ENCODE peak calls at places on chromosome X, in eight cellular contexts. One of them, this sample, is unnamed.

GRCh38 chrX:107204063-107204605 is 2.1 kb downstream of the NUP62CL start:
- DNase-seq in activated T-helper 1 cell treated with anti-CD3 and anti-CD28 coated beads, Interleukin-2, amount 50 U/mL, for 16 hours: no peak
- DNase-seq in neural crest cell: no peak
- DNase-seq in NCI-H2081 treated with DMSO at 0.1 percent for 48 hours: no peak
- DNase-seq in naive B cell: no peak
- DNase-seq in AG08396: no peak
- DNase-seq in HCT116: no peak
- DNase-seq in CD4-positive, alpha-beta T cell: no peak
- DNase-seq in this sample: peak; percentile 0

GRCh38 chrX:115449742-115450141 is 111.2 kb upstream of the PLS3 start:
- DNase-seq in NCI-H2081 treated with DMSO at 0.1 percent for 48 hours: no peak
- DNase-seq in naive B cell: no peak
- DNase-seq in activated T-helper 1 cell treated with anti-CD3 and anti-CD28 coated beads, Interleukin-2, amount 50 U/mL, for 16 hours: no peak
- DNase-seq in CD4-positive, alpha-beta T cell: no peak
- DNase-seq in HCT116: no peak
- DNase-seq in neural crest cell: no peak
- DNase-seq in AG08396: no peak
- DNase-seq in this sample: no peak

GRCh38 chrX:14073158-14073557 is 43.5 kb upstream of the GEMIN8 start:
- DNase-seq in CD4-positive, alpha-beta T cell: no peak
- DNase-seq in neural crest cell: no peak
- DNase-seq in activated T-helper 1 cell treated with anti-CD3 and anti-CD28 coated beads, Interleukin-2, amount 50 U/mL, for 16 hours: no peak
- DNase-seq in HCT116: no peak
- DNase-seq in naive B cell: no peak
- DNase-seq in NCI-H2081 treated with DMSO at 0.1 percent for 48 hours: no peak
- DNase-seq in AG08396: no peak
- DNase-seq in this sample: no peak

GRCh38 chrX:153412746-153413720 is 1.8 kb downstream of the ZFP92 start:
- DNase-seq in CD4-positive, alpha-beta T cell: no peak
- DNase-seq in AG08396: no peak
- DNase-seq in naive B cell: no peak
- DNase-seq in NCI-H2081 treated with DMSO at 0.1 percent for 48 hours: no peak
- DNase-seq in HCT116: no peak
- DNase-seq in neural crest cell: no peak
- DNase-seq in activated T-helper 1 cell treated with anti-CD3 and anti-CD28 coated beads, Interleukin-2, amount 50 U/mL, for 16 hours: no peak
- DNase-seq in this sample: no peak

GRCh38 chrX:71652405-71652804 is 14.9 kb upstream of the LOC101059915 start:
- DNase-seq in activated T-helper 1 cell treated with anti-CD3 and anti-CD28 coated beads, Interleukin-2, amount 50 U/mL, for 16 hours: peak; percentile 30
- DNase-seq in AG08396: peak; percentile 68
- DNase-seq in CD4-positive, alpha-beta T cell: peak; percentile 25
- DNase-seq in HCT116: peak; percentile 23
- DNase-seq in naive B cell: peak; percentile 29
- DNase-seq in NCI-H2081 treated with DMSO at 0.1 percent for 48 hours: no peak
- DNase-seq in neural crest cell: peak; percentile 51
- DNase-seq in this sample: peak; percentile 53

GRCh38 chrX:130566028-130566683 is 164.4 kb downstream of the RBMX2 start:
- DNase-seq in HCT116: no peak
- DNase-seq in NCI-H2081 treated with DMSO at 0.1 percent for 48 hours: no peak
- DNase-seq in neural crest cell: no peak
- DNase-seq in naive B cell: no peak
- DNase-seq in AG08396: no peak
- DNase-seq in activated T-helper 1 cell treated with anti-CD3 and anti-CD28 coated beads, Interleukin-2, amount 50 U/mL, for 16 hours: no peak
- DNase-seq in CD4-positive, alpha-beta T cell: no peak
- DNase-seq in this sample: no peak

GRCh38 chrX:136768469-136769084 is 12.2 kb downstream of the ARHGEF6 start:
- DNase-seq in activated T-helper 1 cell treated with anti-CD3 and anti-CD28 coated beads, Interleukin-2, amount 50 U/mL, for 16 hours: peak; percentile 20
- DNase-seq in naive B cell: no peak
- DNase-seq in neural crest cell: no peak
- DNase-seq in AG08396: peak; percentile 72
- DNase-seq in HCT116: peak; percentile 57
- DNase-seq in NCI-H2081 treated with DMSO at 0.1 percent for 48 hours: no peak
- DNase-seq in CD4-positive, alpha-beta T cell: peak; percentile 2
- DNase-seq in this sample: peak; percentile 19

GRCh38 chrX:3299626-3300025 is 46.8 kb downstream of the MXRA5 start:
- DNase-seq in AG08396: no peak
- DNase-seq in naive B cell: no peak
- DNase-seq in HCT116: no peak
- DNase-seq in neural crest cell: no peak
- DNase-seq in NCI-H2081 treated with DMSO at 0.1 percent for 48 hours: no peak
- DNase-seq in CD4-positive, alpha-beta T cell: no peak
- DNase-seq in activated T-helper 1 cell treated with anti-CD3 and anti-CD28 coated beads, Interleukin-2, amount 50 U/mL, for 16 hours: no peak
- DNase-seq in this sample: no peak

GRCh38 chrX:134369576-134369975 is 90.4 kb upstream of the HPRT1 start:
- DNase-seq in HCT116: no peak
- DNase-seq in NCI-H2081 treated with DMSO at 0.1 percent for 48 hours: no peak
- DNase-seq in naive B cell: peak; percentile 52
- DNase-seq in CD4-positive, alpha-beta T cell: no peak
- DNase-seq in AG08396: no peak
- DNase-seq in neural crest cell: no peak
- DNase-seq in activated T-helper 1 cell treated with anti-CD3 and anti-CD28 coated beads, Interleukin-2, amount 50 U/mL, for 16 hours: no peak
- DNase-seq in this sample: no peak